ENCODE peak calls at places on chromosome 16, in ten cellular contexts. C, F, D, M, Z, G, A, X, S and Y are unnamed samples.

GRCh38 chr16:69712914-69713581 is 13.3 kb downstream of the NQO1 start:
- DNase-seq in X (no peak), D (no peak), M (no peak), G (no peak), F (no peak), S (no peak), A (no peak), Z (no peak), C (no peak), Y (no peak)

GRCh38 chr16:1993731-1994131 is 4.0 kb downstream of the SYNGR3 start:
- DNase-seq in A (no peak), M (no peak), Z (no peak), F (no peak), X (no peak), S (no peak), G (no peak), C (no peak), D (no peak), Y (no peak)

GRCh38 chr16:17512636-17513220 is 42.0 kb upstream of the XYLT1 start:
- DNase-seq in X (no peak), D (no peak), C (no peak), A (no peak), G (no peak), S (no peak), M (no peak), Z (no peak), F (no peak), Y (no peak)

GRCh38 chr16:3960049-3960809 is 79.7 kb upstream of the CREBBP start:
- DNase-seq in F (peak; percentile 18), C (peak; percentile 8), S (no peak), D (no peak), A (peak; percentile 42), G (no peak), M (no peak), Z (no peak), X (no peak), Y (no peak)

GRCh38 chr16:4111748-4112696 is 4.2 kb downstream of the ADCY9 start:
- DNase-seq in S (no peak), C (no peak), A (no peak), M (no peak), G (no peak), Z (no peak), F (no peak), X (no peak), D (no peak), Y (no peak)

GRCh38 chr16:75620326-75621169 is 2.5 kb downstream of the ADAT1 start:
- DNase-seq in M (no peak), C (no peak), F (no peak), A (no peak), G (no peak), X (no peak), D (no peak), S (no peak), Z (no peak), Y (no peak)

GRCh38 chr16:81873843-81874752 is 95.0 kb downstream of the PLCG2 start:
- DNase-seq in A (peak; percentile 61), C (no peak), Z (peak; percentile 61), G (no peak), X (no peak), D (no peak), S (peak; percentile 69), F (peak; percentile 5), M (no peak), Y (peak; percentile 57)

GRCh38 chr16:34758835-34759234 is 1299.4 kb downstream of the TP53TG3F start:
- DNase-seq in C (no peak), D (no peak), F (no peak), S (no peak), G (no peak), Z (no peak), X (no peak), A (no peak), M (no peak), Y (no peak)

GRCh38 chr16:13351222-13351621 is 449.8 kb downstream of the SHISA9 start:
- DNase-seq in G (no peak), M (no peak), S (no peak), A (no peak), D (no peak), F (no peak), Z (no peak), C (no peak), X (no peak), Y (no peak)

GRCh38 chr16:30813821-30814189 is 26.8 kb upstream of the ZNF629 start:
- DNase-seq in Z (no peak), D (no peak), G (no peak), A (no peak), X (no peak), S (no peak), M (no peak), C (no peak), F (no peak), Y (no peak)

GRCh38 chr16:11497851-11498289 is 88.8 kb downstream of the LITAF start:
- DNase-seq in M (no peak), Z (no peak), F (peak; percentile 41), G (no peak), X (no peak), D (no peak), S (no peak), C (peak; percentile 46), A (no peak), Y (peak; percentile 92)

GRCh38 chr16:4733747-4734062 is 366 bp downstream of the ANKS3 start:
- DNase-seq in M (no peak), F (no peak), S (no peak), A (no peak), C (no peak), Z (no peak), D (peak; percentile 20), X (no peak), G (no peak), Y (no peak)

GRCh38 chr16:57503366-57503765 is 17.1 kb upstream of the DOK4 start:
- DNase-seq in C (no peak), F (peak; percentile 89), Z (peak; percentile 37), M (no peak), D (peak; percentile 49), S (no peak), A (no peak), X (no peak), G (peak; percentile 78), Y (no peak)

GRCh38 chr16:9072806-9073341 is 18.6 kb upstream of the HAPSTR1 start:
- DNase-seq in X (peak; percentile 83), G (no peak), C (no peak), A (no peak), F (peak; percentile 7), S (no peak), D (no peak), M (no peak), Z (no peak), Y (no peak)

GRCh38 chr16:15521758-15522509 is 87.5 kb downstream of the BMERB1 start:
- DNase-seq in D (no peak), A (no peak), X (no peak), C (peak; percentile 62), S (no peak), G (no peak), Z (no peak), M (no peak), F (no peak), Y (no peak)

GRCh38 chr16:50610331-50611262 is 62.4 kb downstream of the NKD1 start:
- DNase-seq in Z (no peak), X (no peak), C (no peak), D (no peak), A (no peak), M (no peak), F (no peak), S (no peak), G (no peak), Y (no peak)

GRCh38 chr16:74577882-74578366 is 29.0 kb downstream of the GLG1 start:
- DNase-seq in Z (no peak), C (peak; percentile 14), A (no peak), X (peak; percentile 34), D (no peak), S (no peak), G (no peak), F (no peak), M (no peak), Y (peak; percentile 94)

GRCh38 chr16:57834936-57835335 is 32.6 kb upstream of the KIFC3 start:
- DNase-seq in C (no peak), F (no peak), A (no peak), G (no peak), D (no peak), Z (no peak), M (no peak), X (no peak), S (no peak), Y (no peak)

GRCh38 chr16:66948034-66948821 is 12.8 kb upstream of the CES3 start:
- DNase-seq in Z (no peak), G (peak; percentile 82), M (no peak), D (no peak), F (peak; percentile 33), X (no peak), A (no peak), C (no peak), S (no peak), Y (no peak)